ENCODE peak calls at places on chromosomes 3 and 15, in four cellular contexts. G, J, L and O are unnamed samples.

GRCh38 chr3:15512173-15512572 is 9.3 kb downstream of the COLQ start:
- DNase-seq in G (no peak), J (peak), L (no peak), O (peak)

GRCh38 chr3:136728918-136729317 is 23.3 kb downstream of the STAG1 start:
- DNase-seq in G (peak), J (no peak), L (no peak), O (peak)

GRCh38 chr3:195071011-195071728 is 199.8 kb downstream of the XXYLT1 start:
- DNase-seq in G (no peak), J (no peak), L (no peak), O (no peak)

GRCh38 chr15:72724028-72724427 is 38.0 kb downstream of the BBS4 start:
- DNase-seq in G (no peak), J (no peak), L (no peak), O (peak)

GRCh38 chr3:189500299-189500698 is 130.9 kb upstream of the TP63 start:
- DNase-seq in G (no peak), J (no peak), L (no peak), O (no peak)

GRCh38 chr15:62896380-62896866 is 146.1 kb upstream of the TPM1 start:
- DNase-seq in G (no peak), J (no peak), L (no peak), O (no peak)

GRCh38 chr3:106281231-106281630 is 412.4 kb upstream of the CBLB start:
- DNase-seq in G (peak), J (no peak), L (no peak), O (peak)

GRCh38 chr3:33372218-33373081 is 67.8 kb downstream of the UBP1 start:
- DNase-seq in G (no peak), J (no peak), L (no peak), O (peak)

GRCh38 chr3:153087595-153088566 is 74.1 kb upstream of the RAP2B start:
- DNase-seq in G (peak), J (no peak), L (no peak), O (peak)

GRCh38 chr3:190443257-190443656 is 6.4 kb downstream of the TMEM207 start:
- DNase-seq in G (no peak), J (no peak), L (no peak), O (no peak)

GRCh38 chr15:69089258-69089657 is 71.2 kb upstream of the GLCE start:
- DNase-seq in G (no peak), J (no peak), L (no peak), O (no peak)

GRCh38 chr3:130755666-130756065 is 9.0 kb upstream of the PIK3R4 start:
- DNase-seq in G (no peak), J (no peak), L (no peak), O (no peak)

GRCh38 chr3:158532099-158532734 is 38.8 kb upstream of the MLF1 start:
- DNase-seq in G (no peak), J (no peak), L (no peak), O (peak)

GRCh38 chr3:168705412-168705811 is 609.7 kb upstream of the GOLIM4 start:
- DNase-seq in G (no peak), J (no peak), L (no peak), O (no peak)

GRCh38 chr3:106275592-106275991 is 406.8 kb upstream of the CBLB start:
- DNase-seq in G (no peak), J (no peak), L (no peak), O (no peak)

GRCh38 chr3:120640231-120640630 is 41.8 kb downstream of the HGD start:
- DNase-seq in G (no peak), J (no peak), L (no peak), O (no peak)

GRCh38 chr15:96268421-96269204 is 61.9 kb upstream of the NR2F2 start:
- DNase-seq in G (no peak), J (no peak), L (no peak), O (no peak)

GRCh38 chr3:133209871-133210550 is 171.8 kb downstream of the TMEM108 start:
- DNase-seq in G (no peak), J (no peak), L (no peak), O (peak)

GRCh38 chr3:64163755-64164148 is 61.5 kb downstream of the PRICKLE2 start:
- DNase-seq in G (peak), J (no peak), L (no peak), O (peak)

GRCh38 chr15:71440479-71441071 is 325.3 kb downstream of the THSD4 start:
- DNase-seq in G (peak), J (no peak), L (no peak), O (peak)

GRCh38 chr3:46112984-46113383 is 85.7 kb upstream of the XCR1 start:
- DNase-seq in G (no peak), J (no peak), L (no peak), O (no peak)

GRCh38 chr3:46089237-46090011 is 62.1 kb upstream of the XCR1 start:
- DNase-seq in G (peak), J (peak), L (no peak), O (peak)

GRCh38 chr15:91099616-91100560 is at the start of gene SV2B:
- DNase-seq in G (no peak), J (no peak), L (no peak), O (peak)

GRCh38 chr3:14764331-14765064 is 54.3 kb upstream of the FGD5 start:
- DNase-seq in G (no peak), J (no peak), L (no peak), O (no peak)

GRCh38 chr15:76059320-76060097 is at the start of gene TMEM266:
- DNase-seq in G (no peak), J (no peak), L (no peak), O (peak)

GRCh38 chr3:185778821-185779220 is 46.0 kb downstream of the IGF2BP2 start:
- DNase-seq in G (no peak), J (no peak), L (no peak), O (no peak)

GRCh38 chr3:185784317-185784716 is 40.5 kb downstream of the IGF2BP2 start:
- DNase-seq in G (no peak), J (no peak), L (no peak), O (no peak)

GRCh38 chr3:185778069-185778468 is 46.8 kb downstream of the IGF2BP2 start:
- DNase-seq in G (no peak), J (no peak), L (no peak), O (no peak)

GRCh38 chr3:185781759-185782158 is 43.1 kb downstream of the IGF2BP2 start:
- DNase-seq in G (peak), J (no peak), L (no peak), O (peak)

DNA sequence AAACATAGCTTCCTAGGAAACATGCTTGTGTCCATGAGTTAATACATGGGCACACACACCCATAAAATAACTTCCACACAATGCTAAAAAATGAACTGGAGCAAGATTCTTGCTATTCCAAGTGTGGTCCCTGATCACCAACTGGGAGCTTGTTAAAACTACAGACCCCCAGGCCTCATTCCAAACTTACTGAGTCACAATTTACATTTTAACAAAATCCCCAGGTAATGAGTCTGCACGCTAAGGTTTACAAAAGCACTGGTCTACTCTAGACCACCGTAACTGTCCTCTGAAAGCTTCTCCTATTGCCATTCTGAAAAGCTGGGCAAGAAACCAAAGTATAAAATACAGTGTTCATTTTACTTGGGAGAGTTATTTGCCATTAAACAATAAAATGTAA is 45.4 kb downstream of the IGF2BP2 start:
- DNase-seq in G (no peak), J (no peak), L (no peak), O (no peak)
- H3K4me3 ChIP-seq in G (no peak), J (no peak), L (no peak), O (no peak)

DNA sequence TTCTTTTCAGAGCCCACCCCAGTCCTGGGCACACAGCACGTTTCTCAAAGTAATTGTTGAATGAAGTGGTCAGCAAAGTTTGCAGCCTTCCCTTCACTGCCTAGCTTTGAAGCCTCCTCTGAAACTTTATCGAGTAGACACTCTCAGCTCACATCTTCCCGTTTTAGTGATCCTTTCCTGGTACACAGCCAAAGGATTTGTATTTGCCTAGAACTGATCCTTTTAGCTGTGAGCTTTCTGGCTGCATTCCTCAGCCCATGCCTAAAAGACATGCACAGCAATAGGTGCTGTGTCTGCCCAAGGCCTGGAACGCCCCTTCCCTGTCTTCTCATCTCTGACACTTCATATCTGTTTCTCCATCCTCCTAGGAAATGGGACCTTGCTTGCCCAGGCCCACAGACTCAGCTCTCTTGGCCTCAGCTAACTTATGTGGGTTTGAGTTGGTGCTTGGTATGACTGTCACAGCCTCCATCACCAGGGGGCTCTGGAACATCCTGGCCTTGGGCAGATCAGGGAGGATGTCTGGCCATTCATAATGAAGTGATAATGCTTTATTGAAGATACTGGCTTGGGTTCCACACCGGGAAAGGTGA is 156.8 kb upstream of the SMAD3 start:
- DNase-seq in G (no peak), J (no peak), L (no peak), O (peak)
- TF ChIP-seq CTCF in G (no peak), J (no peak), L (no peak), O (no peak)

DNA sequence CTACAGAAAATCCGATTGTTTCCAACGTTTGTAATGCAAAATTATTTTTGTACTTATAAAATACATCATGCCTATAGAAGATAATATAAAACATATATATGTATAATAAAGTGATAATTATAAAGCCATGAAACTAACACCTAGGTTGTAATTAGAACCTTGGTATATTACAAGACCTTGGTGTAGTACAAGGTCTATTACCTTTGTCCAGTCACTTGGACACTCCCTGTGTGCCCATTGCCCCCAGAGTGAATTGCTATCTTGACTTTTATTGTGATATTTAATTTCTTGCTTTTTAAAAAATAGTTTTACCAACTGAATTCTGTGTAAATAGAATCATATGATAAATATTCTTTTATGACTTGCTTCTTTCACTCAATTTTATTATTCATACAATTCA is 20.7 kb upstream of the TNFSF10 start:
- DNase-seq in G (no peak), J (no peak), L (no peak), O (no peak)
- H3K4me3 ChIP-seq in G (no peak), J (no peak), L (no peak), O (no peak)

GRCh38 chr3:50256978-50257890 is 11.7 kb upstream of the SEMA3B start:
- DNase-seq in G (no peak), J (no peak), L (no peak), O (peak)
- TF ChIP-seq CTCF in G (peak), J (peak), L (peak), O (peak)

GRCh38 chr15:64930778-64931240 is 19.1 kb downstream of the ANKDD1A start:
- DNase-seq in G (no peak), J (no peak), L (no peak), O (peak)

GRCh38 chr15:64926661-64927060 is 15.0 kb downstream of the ANKDD1A start:
- DNase-seq in G (no peak), J (no peak), L (no peak), O (no peak)

GRCh38 chr15:64928626-64929220 is 17.0 kb downstream of the ANKDD1A start:
- DNase-seq in G (no peak), J (no peak), L (no peak), O (no peak)

GRCh38 chr15:64931381-64931780 is 19.7 kb downstream of the ANKDD1A start:
- DNase-seq in G (no peak), J (no peak), L (no peak), O (no peak)

GRCh38 chr15:64930019-64930652 is 18.4 kb downstream of the ANKDD1A start:
- DNase-seq in G (no peak), J (no peak), L (no peak), O (no peak)
- H3K4me3 ChIP-seq in G (no peak), J (no peak), L (no peak), O (no peak)

GRCh38 chr15:51533672-51534398 is 88.7 kb downstream of the DMXL2 start:
- DNase-seq in G (no peak), J (no peak), L (no peak), O (no peak)

GRCh38 chr15:51536965-51537574 is 85.5 kb downstream of the DMXL2 start:
- DNase-seq in G (peak), J (no peak), L (no peak), O (peak)
- TF ChIP-seq CTCF in G (peak), J (no peak), L (no peak), O (peak)

GRCh38 chr15:99100245-99101173 is 4.4 kb upstream of the SYNM start:
- DNase-seq in G (no peak), J (no peak), L (no peak), O (peak)
- H3K4me3 ChIP-seq in G (peak), J (peak), L (peak), O (peak)

GRCh38 chr15:65083262-65083701 is 6.7 kb downstream of the KBTBD13 start:
- DNase-seq in G (no peak), J (no peak), L (no peak), O (peak)
- TF ChIP-seq CTCF in G (peak), J (peak), L (no peak), O (peak)

GRCh38 chr15:52098328-52098727 is 14.2 kb downstream of the BCL2L10 start:
- DNase-seq in G (no peak), J (no peak), L (no peak), O (peak)
- H3K4me3 ChIP-seq in G (no peak), J (no peak), L (no peak), O (no peak)